ENCODE peak calls at places on chromosomes 13 and 19, in ten cellular contexts. One of them, this sample, is unnamed.

GRCh38 chr13:42645717-42646116 is 71.8 kb downstream of the TNFSF11 start:
- DNase-seq in AG09309: no peak
- DNase-seq in A549: no peak
- DNase-seq in GDM1: no peak
- DNase-seq in fibroblast of villous mesenchyme: no peak
- DNase-seq in colonic mucosa: no peak
- DNase-seq in psoas muscle: no peak
- DNase-seq in RCC 7860: no peak
- DNase-seq in NCI-H2171 treated with DMSO at 0.1 percent for 48 hours: no peak
- DNase-seq in ELR: no peak
- DNase-seq in this sample: no peak

GRCh38 chr13:83121904-83122303 is 760.4 kb downstream of the SLITRK1 start:
- DNase-seq in AG09309: no peak
- DNase-seq in A549: no peak
- DNase-seq in GDM1: no peak
- DNase-seq in fibroblast of villous mesenchyme: no peak
- DNase-seq in colonic mucosa: no peak
- DNase-seq in psoas muscle: no peak
- DNase-seq in RCC 7860: no peak
- DNase-seq in NCI-H2171 treated with DMSO at 0.1 percent for 48 hours: no peak
- DNase-seq in ELR: no peak
- DNase-seq in this sample: no peak

GRCh38 chr13:95497307-95497943 is 55.1 kb upstream of the CLDN10 start:
- DNase-seq in AG09309: no peak
- DNase-seq in A549: no peak
- DNase-seq in GDM1: peak; percentile 83
- DNase-seq in fibroblast of villous mesenchyme: no peak
- DNase-seq in colonic mucosa: no peak
- DNase-seq in psoas muscle: no peak
- DNase-seq in RCC 7860: no peak
- DNase-seq in NCI-H2171 treated with DMSO at 0.1 percent for 48 hours: no peak
- DNase-seq in ELR: no peak
- DNase-seq in this sample: no peak

GRCh38 chr19:11881151-11881800 is 6.3 kb upstream of the ZNF69 start:
- DNase-seq in AG09309: no peak
- DNase-seq in A549: no peak
- DNase-seq in GDM1: peak; percentile 41
- DNase-seq in fibroblast of villous mesenchyme: peak; percentile 52
- DNase-seq in colonic mucosa: peak; percentile 76
- DNase-seq in psoas muscle: no peak
- DNase-seq in RCC 7860: peak; percentile 37
- DNase-seq in NCI-H2171 treated with DMSO at 0.1 percent for 48 hours: peak; percentile 24
- DNase-seq in ELR: peak; percentile 68
- DNase-seq in this sample: no peak

GRCh38 chr13:95530178-95530577 is 22.3 kb upstream of the CLDN10 start:
- DNase-seq in AG09309: peak; percentile 20
- DNase-seq in A549: no peak
- DNase-seq in GDM1: peak; percentile 39
- DNase-seq in fibroblast of villous mesenchyme: peak; percentile 24
- DNase-seq in colonic mucosa: no peak
- DNase-seq in psoas muscle: no peak
- DNase-seq in RCC 7860: peak; percentile 25
- DNase-seq in NCI-H2171 treated with DMSO at 0.1 percent for 48 hours: peak; percentile 31
- DNase-seq in ELR: peak; percentile 54
- DNase-seq in this sample: no peak

GRCh38 chr13:24694907-24695306 is 14.7 kb downstream of the ATP12A start:
- DNase-seq in AG09309: no peak
- DNase-seq in A549: no peak
- DNase-seq in GDM1: no peak
- DNase-seq in fibroblast of villous mesenchyme: no peak
- DNase-seq in colonic mucosa: no peak
- DNase-seq in psoas muscle: peak; percentile 3
- DNase-seq in RCC 7860: no peak
- DNase-seq in NCI-H2171 treated with DMSO at 0.1 percent for 48 hours: no peak
- DNase-seq in ELR: peak; percentile 41
- DNase-seq in this sample: no peak

GRCh38 chr19:2361259-2362038 is 1.4 kb downstream of the TMPRSS9 start:
- DNase-seq in AG09309: no peak
- DNase-seq in A549: no peak
- DNase-seq in GDM1: no peak
- DNase-seq in fibroblast of villous mesenchyme: no peak
- DNase-seq in colonic mucosa: no peak
- DNase-seq in psoas muscle: no peak
- DNase-seq in RCC 7860: no peak
- DNase-seq in NCI-H2171 treated with DMSO at 0.1 percent for 48 hours: no peak
- DNase-seq in ELR: no peak
- DNase-seq in this sample: no peak

GRCh38 chr13:29507356-29507755 is 88.1 kb downstream of the SLC7A1 start:
- DNase-seq in AG09309: no peak
- DNase-seq in A549: no peak
- DNase-seq in GDM1: no peak
- DNase-seq in fibroblast of villous mesenchyme: no peak
- DNase-seq in colonic mucosa: no peak
- DNase-seq in psoas muscle: peak; percentile 41
- DNase-seq in RCC 7860: no peak
- DNase-seq in NCI-H2171 treated with DMSO at 0.1 percent for 48 hours: peak; percentile 51
- DNase-seq in ELR: no peak
- DNase-seq in this sample: no peak

GRCh38 chr13:67001363-67001762 is 228.8 kb downstream of the PCDH9 start:
- DNase-seq in AG09309: no peak
- DNase-seq in A549: no peak
- DNase-seq in GDM1: no peak
- DNase-seq in fibroblast of villous mesenchyme: no peak
- DNase-seq in colonic mucosa: no peak
- DNase-seq in psoas muscle: no peak
- DNase-seq in RCC 7860: no peak
- DNase-seq in NCI-H2171 treated with DMSO at 0.1 percent for 48 hours: no peak
- DNase-seq in ELR: no peak
- DNase-seq in this sample: no peak

GRCh38 chr19:11092181-11092538 is 2.9 kb downstream of the LDLR start:
- DNase-seq in AG09309: no peak
- DNase-seq in A549: peak; percentile 43
- DNase-seq in GDM1: no peak
- DNase-seq in fibroblast of villous mesenchyme: peak; percentile 53
- DNase-seq in colonic mucosa: no peak
- DNase-seq in psoas muscle: no peak
- DNase-seq in RCC 7860: peak; percentile 70
- DNase-seq in NCI-H2171 treated with DMSO at 0.1 percent for 48 hours: no peak
- DNase-seq in ELR: peak; percentile 83
- DNase-seq in this sample: no peak

GRCh38 chr19:35935911-35936737 is at the start of gene LRFN3:
- DNase-seq in AG09309: no peak
- DNase-seq in A549: peak; percentile 94
- DNase-seq in GDM1: peak; percentile 40
- DNase-seq in fibroblast of villous mesenchyme: peak; percentile 73
- DNase-seq in colonic mucosa: peak; percentile 83
- DNase-seq in psoas muscle: peak; percentile 80
- DNase-seq in RCC 7860: no peak
- DNase-seq in NCI-H2171 treated with DMSO at 0.1 percent for 48 hours: peak; percentile 80
- DNase-seq in ELR: peak; percentile 75
- DNase-seq in this sample: no peak

GRCh38 chr13:23547000-23547590 is 23.1 kb upstream of the TNFRSF19 start:
- DNase-seq in AG09309: no peak
- DNase-seq in A549: no peak
- DNase-seq in GDM1: no peak
- DNase-seq in fibroblast of villous mesenchyme: peak; percentile 34
- DNase-seq in colonic mucosa: no peak
- DNase-seq in psoas muscle: peak; percentile 69
- DNase-seq in RCC 7860: no peak
- DNase-seq in NCI-H2171 treated with DMSO at 0.1 percent for 48 hours: no peak
- DNase-seq in ELR: peak; percentile 22
- DNase-seq in this sample: no peak

GRCh38 chr13:63481334-63481733 is 2065.7 kb upstream of the PCDH20 start:
- DNase-seq in AG09309: peak; percentile 17
- DNase-seq in A549: no peak
- DNase-seq in GDM1: no peak
- DNase-seq in fibroblast of villous mesenchyme: no peak
- DNase-seq in colonic mucosa: no peak
- DNase-seq in psoas muscle: no peak
- DNase-seq in RCC 7860: no peak
- DNase-seq in NCI-H2171 treated with DMSO at 0.1 percent for 48 hours: peak; percentile 15
- DNase-seq in ELR: no peak
- DNase-seq in this sample: no peak

GRCh38 chr19:49997709-49998108 is 27.5 kb downstream of the VRK3 start:
- DNase-seq in AG09309: no peak
- DNase-seq in A549: peak; percentile 83
- DNase-seq in GDM1: peak; percentile 23
- DNase-seq in fibroblast of villous mesenchyme: peak; percentile 23
- DNase-seq in colonic mucosa: no peak
- DNase-seq in psoas muscle: no peak
- DNase-seq in RCC 7860: peak; percentile 17
- DNase-seq in NCI-H2171 treated with DMSO at 0.1 percent for 48 hours: peak; percentile 19
- DNase-seq in ELR: peak; percentile 52
- DNase-seq in this sample: no peak

GRCh38 chr13:33678906-33679657 is 138.9 kb upstream of the RFC3 start:
- DNase-seq in AG09309: peak; percentile 35
- DNase-seq in A549: peak; percentile 57
- DNase-seq in GDM1: no peak
- DNase-seq in fibroblast of villous mesenchyme: peak; percentile 59
- DNase-seq in colonic mucosa: peak; percentile 45
- DNase-seq in psoas muscle: peak; percentile 51
- DNase-seq in RCC 7860: peak; percentile 83
- DNase-seq in NCI-H2171 treated with DMSO at 0.1 percent for 48 hours: no peak
- DNase-seq in ELR: peak; percentile 26
- DNase-seq in this sample: no peak

GRCh38 chr13:77176350-77176749 is 149.4 kb upstream of the FBXL3 start:
- DNase-seq in AG09309: no peak
- DNase-seq in A549: no peak
- DNase-seq in GDM1: no peak
- DNase-seq in fibroblast of villous mesenchyme: peak; percentile 54
- DNase-seq in colonic mucosa: no peak
- DNase-seq in psoas muscle: no peak
- DNase-seq in RCC 7860: no peak
- DNase-seq in NCI-H2171 treated with DMSO at 0.1 percent for 48 hours: no peak
- DNase-seq in ELR: peak; percentile 76
- DNase-seq in this sample: no peak

GRCh38 chr13:24127116-24127631 is 33.3 kb upstream of the SPATA13 start:
- DNase-seq in AG09309: no peak
- DNase-seq in A549: no peak
- DNase-seq in GDM1: no peak
- DNase-seq in fibroblast of villous mesenchyme: no peak
- DNase-seq in colonic mucosa: peak; percentile 82
- DNase-seq in psoas muscle: no peak
- DNase-seq in RCC 7860: no peak
- DNase-seq in NCI-H2171 treated with DMSO at 0.1 percent for 48 hours: no peak
- DNase-seq in ELR: peak; percentile 33
- DNase-seq in this sample: no peak

GRCh38 chr13:97724450-97724849 is 229.0 kb upstream of the IPO5 start:
- DNase-seq in AG09309: no peak
- DNase-seq in A549: no peak
- DNase-seq in GDM1: no peak
- DNase-seq in fibroblast of villous mesenchyme: no peak
- DNase-seq in colonic mucosa: no peak
- DNase-seq in psoas muscle: no peak
- DNase-seq in RCC 7860: no peak
- DNase-seq in NCI-H2171 treated with DMSO at 0.1 percent for 48 hours: no peak
- DNase-seq in ELR: no peak
- DNase-seq in this sample: no peak

GRCh38 chr19:8148088-8148409 is 1.3 kb downstream of the FBN3 start:
- DNase-seq in AG09309: no peak
- DNase-seq in A549: no peak
- DNase-seq in GDM1: no peak
- DNase-seq in fibroblast of villous mesenchyme: no peak
- DNase-seq in colonic mucosa: no peak
- DNase-seq in psoas muscle: no peak
- DNase-seq in RCC 7860: no peak
- DNase-seq in NCI-H2171 treated with DMSO at 0.1 percent for 48 hours: no peak
- DNase-seq in ELR: no peak
- DNase-seq in this sample: no peak

GRCh38 chr13:51865838-51866237 is 4.1 kb downstream of the CCDC70 start:
- DNase-seq in AG09309: no peak
- DNase-seq in A549: no peak
- DNase-seq in GDM1: no peak
- DNase-seq in fibroblast of villous mesenchyme: no peak
- DNase-seq in colonic mucosa: no peak
- DNase-seq in psoas muscle: no peak
- DNase-seq in RCC 7860: no peak
- DNase-seq in NCI-H2171 treated with DMSO at 0.1 percent for 48 hours: no peak
- DNase-seq in ELR: no peak
- DNase-seq in this sample: no peak

GRCh38 chr13:45207319-45207718 is 6.5 kb upstream of the KCTD4 start:
- DNase-seq in AG09309: no peak
- DNase-seq in A549: no peak
- DNase-seq in GDM1: no peak
- DNase-seq in fibroblast of villous mesenchyme: no peak
- DNase-seq in colonic mucosa: no peak
- DNase-seq in psoas muscle: no peak
- DNase-seq in RCC 7860: no peak
- DNase-seq in NCI-H2171 treated with DMSO at 0.1 percent for 48 hours: peak; percentile 93
- DNase-seq in ELR: no peak
- DNase-seq in this sample: no peak

GRCh38 chr13:59691501-59692066 is 472.1 kb downstream of the DIAPH3 start:
- DNase-seq in AG09309: no peak
- DNase-seq in A549: no peak
- DNase-seq in GDM1: no peak
- DNase-seq in fibroblast of villous mesenchyme: peak; percentile 90
- DNase-seq in colonic mucosa: no peak
- DNase-seq in psoas muscle: no peak
- DNase-seq in RCC 7860: no peak
- DNase-seq in NCI-H2171 treated with DMSO at 0.1 percent for 48 hours: no peak
- DNase-seq in ELR: peak; percentile 13
- DNase-seq in this sample: no peak

GRCh38 chr13:64591981-64592380 is 2638.2 kb downstream of the PCDH9 start:
- DNase-seq in AG09309: no peak
- DNase-seq in A549: no peak
- DNase-seq in GDM1: no peak
- DNase-seq in fibroblast of villous mesenchyme: no peak
- DNase-seq in colonic mucosa: no peak
- DNase-seq in psoas muscle: no peak
- DNase-seq in RCC 7860: no peak
- DNase-seq in NCI-H2171 treated with DMSO at 0.1 percent for 48 hours: no peak
- DNase-seq in ELR: peak; percentile 62
- DNase-seq in this sample: no peak

GRCh38 chr19:33947565-33947964 is 150.9 kb downstream of the KCTD15 start:
- DNase-seq in AG09309: no peak
- DNase-seq in A549: no peak
- DNase-seq in GDM1: no peak
- DNase-seq in fibroblast of villous mesenchyme: no peak
- DNase-seq in colonic mucosa: no peak
- DNase-seq in psoas muscle: no peak
- DNase-seq in RCC 7860: no peak
- DNase-seq in NCI-H2171 treated with DMSO at 0.1 percent for 48 hours: no peak
- DNase-seq in ELR: peak; percentile 6
- DNase-seq in this sample: no peak

GRCh38 chr19:48325265-48325910 is at the start of gene EMP3:
- DNase-seq in AG09309: peak; percentile 74
- DNase-seq in A549: peak; percentile 93
- DNase-seq in GDM1: peak; percentile 78
- DNase-seq in fibroblast of villous mesenchyme: peak; percentile 95
- DNase-seq in colonic mucosa: peak; percentile 76
- DNase-seq in psoas muscle: peak; percentile 87
- DNase-seq in RCC 7860: peak; percentile 58
- DNase-seq in NCI-H2171 treated with DMSO at 0.1 percent for 48 hours: peak; percentile 51
- DNase-seq in ELR: peak; percentile 93
- DNase-seq in this sample: no peak

GRCh38 chr13:109131698-109132257 is 502.4 kb downstream of the MYO16 start:
- DNase-seq in AG09309: peak; percentile 10
- DNase-seq in A549: no peak
- DNase-seq in GDM1: peak; percentile 93
- DNase-seq in fibroblast of villous mesenchyme: peak; percentile 19
- DNase-seq in colonic mucosa: no peak
- DNase-seq in psoas muscle: no peak
- DNase-seq in RCC 7860: no peak
- DNase-seq in NCI-H2171 treated with DMSO at 0.1 percent for 48 hours: no peak
- DNase-seq in ELR: no peak
- DNase-seq in this sample: no peak

This sample was measured in vagina.